ENCODE peak calls at places on chromosomes 16 and 17, in eight cellular contexts. X, Z, E, Y, D, C, F and J are unnamed samples.

GRCh38 chr16:68884391-68884790 is 41.1 kb downstream of the TANGO6 start:
- DNase-seq in Y (no peak), E (no peak), F (no peak), X (no peak), D (no peak), Z (no peak), C (no peak), J (peak; percentile 42)

GRCh38 chr16:10619271-10619849 is 39.0 kb upstream of the EMP2 start:
- DNase-seq in E (no peak), X (peak; percentile 60), Y (no peak), C (no peak), D (no peak), Z (no peak), F (no peak), J (no peak)

GRCh38 chr16:75244844-75245758 is 6.3 kb downstream of the BCAR1 start:
- DNase-seq in X (peak; percentile 94), Y (no peak), Z (no peak), E (no peak), C (no peak), F (no peak), D (peak; percentile 87), J (peak; percentile 93)

GRCh38 chr16:57462978-57463362 is 491 bp downstream of the POLR2C start:
- DNase-seq in E (no peak), D (no peak), X (no peak), Y (no peak), F (no peak), Z (no peak), C (no peak), J (no peak)

GRCh38 chr16:85082553-85083050 is 29.7 kb downstream of the CIBAR2 start:
- DNase-seq in X (no peak), E (no peak), F (no peak), Y (no peak), D (no peak), C (peak; percentile 60), Z (no peak), J (no peak)

GRCh38 chr17:81516439-81516838 is 3.8 kb upstream of the ACTG1 start:
- DNase-seq in Z (no peak), C (no peak), D (no peak), Y (no peak), X (no peak), E (no peak), F (no peak), J (no peak)

GRCh38 chr16:50763211-50763610 is 21.3 kb downstream of the CYLD start:
- DNase-seq in Y (no peak), F (no peak), D (peak; percentile 25), C (no peak), X (no peak), Z (no peak), E (no peak), J (no peak)

GRCh38 chr16:4344659-4345438 is 6.3 kb downstream of the PAM16 start:
- DNase-seq in C (peak; percentile 52), D (no peak), E (no peak), Z (no peak), X (peak; percentile 59), Y (no peak), F (peak; percentile 66), J (no peak)

GRCh38 chr16:24497405-24497804 is 42.0 kb upstream of the RBBP6 start:
- DNase-seq in F (no peak), D (peak; percentile 62), C (no peak), X (no peak), Z (no peak), E (no peak), Y (no peak), J (no peak)

GRCh38 chr16:68332411-68333121 is 21.7 kb downstream of the PRMT7 start:
- DNase-seq in F (no peak), Z (no peak), D (no peak), C (no peak), E (no peak), X (no peak), Y (no peak), J (peak; percentile 33)

GRCh38 chr16:22874394-22874793 is 60.4 kb downstream of the HS3ST2 start:
- DNase-seq in C (no peak), D (no peak), E (no peak), F (no peak), Z (no peak), X (no peak), Y (no peak), J (no peak)

GRCh38 chr17:21365016-21365415 is 11.1 kb upstream of the KCNJ12 start:
- DNase-seq in C (no peak), D (no peak), F (no peak), E (no peak), X (no peak), Z (no peak), Y (no peak), J (no peak)

GRCh38 chr17:14499976-14500375 is 199.1 kb downstream of the HS3ST3B1 start:
- DNase-seq in F (no peak), X (no peak), E (no peak), Z (no peak), Y (no peak), C (no peak), D (no peak), J (no peak)

GRCh38 chr16:8571061-8571596 is 19.2 kb downstream of the TMEM114 start:
- DNase-seq in X (no peak), C (no peak), F (no peak), Z (no peak), E (no peak), Y (no peak), D (no peak), J (peak; percentile 43)

GRCh38 chr16:49604602-49605001 is 231.0 kb downstream of the C16orf78 start:
- DNase-seq in E (no peak), Y (no peak), D (no peak), C (no peak), Z (no peak), X (no peak), F (no peak), J (no peak)

GRCh38 chr16:9351841-9352434 is 260.5 kb downstream of the HAPSTR1 start:
- DNase-seq in F (no peak), Y (no peak), X (no peak), E (no peak), Z (no peak), C (no peak), D (no peak), J (no peak)

GRCh38 chr16:88317619-88317977 is 65.2 kb upstream of the ZNF469 start:
- DNase-seq in D (no peak), F (no peak), C (no peak), Z (no peak), E (no peak), X (no peak), Y (no peak), J (no peak)

GRCh38 chr17:69560987-69561441 is 146.5 kb downstream of the MAP2K6 start:
- DNase-seq in Y (no peak), D (no peak), F (no peak), X (no peak), Z (no peak), E (no peak), C (no peak), J (no peak)

GRCh38 chr16:88353691-88354090 is 29.1 kb upstream of the ZNF469 start:
- DNase-seq in Z (no peak), D (no peak), Y (no peak), E (no peak), C (no peak), X (no peak), F (no peak), J (no peak)

GRCh38 chr16:80670170-80670865 is 129.5 kb downstream of the DYNLRB2 start:
- DNase-seq in E (no peak), C (no peak), Z (no peak), D (no peak), Y (no peak), F (no peak), X (no peak), J (no peak)

GRCh38 chr16:83966153-83966696 is 1.8 kb upstream of the NECAB2 start:
- DNase-seq in E (no peak), D (no peak), C (no peak), Y (no peak), Z (no peak), X (no peak), F (no peak), J (no peak)

GRCh38 chr16:85399583-85400284 is 213.4 kb upstream of the GSE1 start:
- DNase-seq in Y (no peak), C (no peak), F (no peak), X (no peak), E (no peak), Z (no peak), D (no peak), J (no peak)

GRCh38 chr17:69404398-69404797 is 10.1 kb upstream of the MAP2K6 start:
- DNase-seq in Y (no peak), X (no peak), Z (no peak), D (peak; percentile 75), C (no peak), F (no peak), E (no peak), J (no peak)

GRCh38 chr16:5838071-5838470 is 740.5 kb upstream of the EEF2KMT start:
- DNase-seq in Z (no peak), X (no peak), D (no peak), C (no peak), E (no peak), Y (no peak), F (no peak), J (no peak)

GRCh38 chr16:12611916-12612597 is 191.6 kb downstream of the CPPED1 start:
- DNase-seq in Z (no peak), F (no peak), E (no peak), Y (no peak), D (no peak), C (no peak), X (no peak), J (no peak)